ENCODE peak calls at places on chromosomes 13 and 19, in four cellular contexts. V is amniotic stem cell, H is H7, Z is EL. S is an unnamed sample.

GRCh38 chr13:36344173-36344572 is 2.0 kb downstream of the SPART start:
- DNase-seq in H (no peak), Z (peak; percentile 52), V (no peak), S (no peak)

GRCh38 chr13:98581377-98581776 is 4.5 kb upstream of the STK24 start:
- DNase-seq in H (no peak), V (no peak), Z (no peak), S (no peak)

GRCh38 chr19:49677901-49678674 is 1.0 kb downstream of the PRMT1 start:
- DNase-seq in Z (peak; percentile 74), V (no peak), H (peak; percentile 88), S (peak; percentile 52)

GRCh38 chr19:45070861-45071544 is 5.3 kb downstream of the ZNF296 start:
- DNase-seq in V (no peak), Z (no peak), H (peak; percentile 46), S (no peak)

GRCh38 chr13:93726173-93727019 is 499.8 kb downstream of the GPC6 start:
- DNase-seq in H (no peak), V (no peak), Z (no peak), S (no peak)

GRCh38 chr13:101869553-101869952 is 417.1 kb downstream of the ITGBL1 start:
- DNase-seq in H (no peak), Z (no peak), V (no peak), S (no peak)

GRCh38 chr13:80161896-80162295 is 179.0 kb downstream of the SPRY2 start:
- DNase-seq in H (no peak), Z (no peak), V (no peak), S (no peak)

GRCh38 chr13:77565635-77566034 is 30.1 kb downstream of the SCEL start:
- DNase-seq in H (peak; percentile 19), V (no peak), Z (peak; percentile 26), S (peak; percentile 29)

GRCh38 chr19:46579286-46579944 is 21.7 kb upstream of the CALM3 start:
- DNase-seq in V (no peak), Z (peak; percentile 13), H (peak; percentile 81), S (peak; percentile 86)

GRCh38 chr13:20414475-20415287 is 111.0 kb downstream of the CRYL1 start:
- DNase-seq in V (no peak), Z (no peak), H (peak; percentile 84), S (peak; percentile 28)

GRCh38 chr19:35194022-35194984 is 34.2 kb downstream of the FAM187B start:
- DNase-seq in Z (no peak), V (no peak), H (no peak), S (no peak)

GRCh38 chr19:33227870-33228599 is 2.4 kb upstream of the SLC7A10 start:
- DNase-seq in V (no peak), Z (no peak), H (no peak), S (no peak)

GRCh38 chr19:47146920-47147319 is 16.3 kb downstream of the SAE1 start:
- DNase-seq in H (no peak), Z (no peak), V (no peak), S (no peak)

GRCh38 chr13:56986121-56986520 is 154.6 kb upstream of the PRR20A start:
- DNase-seq in Z (no peak), V (no peak), H (no peak), S (no peak)

GRCh38 chr19:34269968-34270621 is 15.7 kb downstream of the GARRE1 start:
- DNase-seq in V (no peak), Z (peak; percentile 85), H (no peak), S (peak; percentile 31)

S was measured in iPS-NIHi11.